ENCODE peak calls at places on chromosomes 3 and 15, in nine cellular contexts. F is stimulated activated CD8-positive, alpha-beta memory T cell treated with anti-CD3 and anti-CD28 coated beads, Interleukin-4, amount 100 ng/mL, for 4 hours; W is GM04503; L is fibroblast of lung; S is non-pigmented ciliary epithelial cell; A is left ventricle myocardium inferior; R is stimulated activated CD4-positive, alpha-beta T cell treated with anti-CD3 and anti-CD28 coated beads, Interleukin-2, amount 100 ng/mL, for 48 hours; P is frontal cortex; B is SK-MEL-5. C is an unnamed sample.

GRCh38 chr3:67009716-67010115 is 11.6 kb downstream of the KBTBD8 start:
- DNase-seq in F (no peak), P (no peak), R (no peak), W (no peak), S (no peak), A (no peak), B (no peak), L (no peak), C (no peak)

GRCh38 chr15:36251450-36251849 is 328.0 kb upstream of the CDIN1 start:
- DNase-seq in B (no peak), P (no peak), A (no peak), S (no peak), R (no peak), F (no peak), W (no peak), L (no peak), C (no peak)

GRCh38 chr3:62203152-62203551 is 170.2 kb downstream of the FEZF2 start:
- DNase-seq in B (no peak), S (no peak), W (no peak), L (no peak), R (no peak), P (no peak), F (no peak), A (no peak), C (no peak)

GRCh38 chr3:148889828-148890227 is 24.7 kb downstream of the CPA3 start:
- DNase-seq in R (no peak), L (no peak), P (no peak), B (no peak), A (no peak), W (no peak), F (no peak), S (no peak), C (no peak)

GRCh38 chr3:5754602-5755001 is 567.1 kb downstream of the EDEM1 start:
- DNase-seq in S (no peak), P (no peak), W (no peak), L (no peak), A (no peak), B (no peak), R (no peak), F (no peak), C (no peak)

GRCh38 chr15:45892182-45892581 is 257.4 kb downstream of the SQOR start:
- DNase-seq in P (no peak), W (peak; percentile 69), L (no peak), B (no peak), F (no peak), S (no peak), R (no peak), A (no peak), C (no peak)

GRCh38 chr15:25862469-25863066 is 559 bp downstream of the ATP10A start:
- DNase-seq in A (no peak), W (no peak), F (no peak), S (no peak), L (peak; percentile 34), P (no peak), R (no peak), B (no peak), C (no peak)

GRCh38 chr3:82048711-82049110 is 287.3 kb upstream of the GBE1 start:
- DNase-seq in A (no peak), P (no peak), F (no peak), R (no peak), W (no peak), B (no peak), S (no peak), L (no peak), C (no peak)

GRCh38 chr15:95883064-95883463 is 447.4 kb upstream of the NR2F2 start:
- DNase-seq in R (no peak), W (no peak), A (no peak), F (no peak), P (no peak), L (no peak), B (no peak), S (no peak), C (no peak)

GRCh38 chr3:10474439-10474723 is 31.0 kb downstream of the ATP2B2 start:
- DNase-seq in L (no peak), B (no peak), W (no peak), F (no peak), R (no peak), P (no peak), A (no peak), S (no peak), C (no peak)

GRCh38 chr3:73409405-73409804 is 215.3 kb downstream of the PDZRN3 start:
- DNase-seq in B (no peak), L (peak; percentile 89), R (no peak), S (no peak), W (peak; percentile 93), A (no peak), P (no peak), F (no peak), C (no peak)

GRCh38 chr3:157248590-157249425 is 88.9 kb upstream of the CCNL1 start:
- DNase-seq in P (peak; percentile 40), W (peak; percentile 71), R (no peak), A (peak; percentile 22), S (peak; percentile 82), F (no peak), L (peak; percentile 94), B (peak; percentile 97), C (no peak)

GRCh38 chr3:185351371-185351770 is 11.6 kb upstream of the MAP3K13 start:
- DNase-seq in W (peak; percentile 14), B (no peak), L (peak; percentile 72), S (no peak), A (no peak), P (no peak), R (no peak), F (no peak), C (no peak)

GRCh38 chr3:128849776-128850542 is 29.5 kb upstream of the ACAD9 start:
- DNase-seq in P (no peak), L (peak; percentile 14), W (no peak), B (peak; percentile 23), A (no peak), F (no peak), S (no peak), R (no peak), C (no peak)

GRCh38 chr3:50633233-50633795 is 16.4 kb downstream of the MAPKAPK3 start:
- DNase-seq in W (no peak), A (no peak), B (no peak), P (no peak), R (no peak), F (no peak), S (no peak), L (no peak), C (no peak)

GRCh38 chr15:74614744-74615312 is 808 bp upstream of the CLK3 start:
- DNase-seq in P (peak; percentile 96), F (peak; percentile 82), L (peak; percentile 67), S (no peak), W (peak; percentile 37), R (peak; percentile 81), B (peak; percentile 71), A (peak; percentile 90), C (peak; percentile 87)

GRCh38 chr15:64398575-64398974 is 10.9 kb downstream of the TRIP4 start:
- DNase-seq in A (no peak), W (no peak), B (no peak), R (no peak), S (no peak), L (peak; percentile 53), F (no peak), P (no peak), C (no peak)

GRCh38 chr3:179666436-179667035 is 13.7 kb downstream of the USP13 start:
- DNase-seq in P (peak; percentile 26), R (no peak), L (peak; percentile 33), W (no peak), S (no peak), A (peak; percentile 84), F (no peak), B (no peak), C (no peak)

GRCh38 chr15:64634576-64635485 is 140.6 kb downstream of the RBPMS2 start:
- DNase-seq in R (no peak), W (no peak), A (no peak), L (peak; percentile 51), B (peak; percentile 17), P (no peak), F (no peak), S (no peak), C (no peak)

GRCh38 chr3:30221622-30222021 is 384.8 kb upstream of the TGFBR2 start:
- DNase-seq in F (no peak), L (peak; percentile 64), P (no peak), B (no peak), R (no peak), S (no peak), W (no peak), A (no peak), C (no peak)

GRCh38 chr3:146165370-146165769 is 4.4 kb upstream of the PLOD2 start:
- DNase-seq in L (peak; percentile 96), B (no peak), W (no peak), R (no peak), F (no peak), P (no peak), S (peak; percentile 71), A (no peak), C (no peak)